ENCODE peak calls at places on chromosome 2, in four cellular contexts. B, N, A and C are unnamed samples.

GRCh38 chr2:206805922-206806607 is 40.7 kb downstream of the FASTKD2 start:
- DNase-seq in A (no peak), N (no peak), B (no peak), C (no peak)

GRCh38 chr2:11175293-11175795 is 20.1 kb downstream of the SLC66A3 start:
- DNase-seq in A (no peak), N (no peak), B (no peak), C (peak)

GRCh38 chr2:211033765-211034164 is 477.4 kb downstream of the CPS1 start:
- DNase-seq in A (no peak), N (no peak), B (peak), C (no peak)

GRCh38 chr2:198930170-198930569 is 527.6 kb downstream of the SATB2 start:
- DNase-seq in A (peak), N (no peak), B (peak), C (no peak)

GRCh38 chr2:188975497-188976102 is 1.4 kb downstream of the COL3A1 start:
- DNase-seq in N (no peak), A (peak), B (peak), C (peak)

GRCh38 chr2:207042155-207042554 is 102.8 kb downstream of the CPO start:
- DNase-seq in A (no peak), N (no peak), B (no peak), C (peak)

GRCh38 chr2:29012211-29012681 is 31.1 kb downstream of the TOGARAM2 start:
- DNase-seq in N (no peak), A (no peak), B (no peak), C (no peak)

GRCh38 chr2:43169987-43170732 is 56.2 kb downstream of the ZFP36L2 start:
- DNase-seq in N (peak), B (no peak), A (peak), C (no peak)

GRCh38 chr2:32136097-32136496 is 29.6 kb upstream of the SLC30A6 start:
- DNase-seq in A (no peak), N (no peak), B (no peak), C (peak)

GRCh38 chr2:71545572-71546274 is 92.4 kb downstream of the DYSF start:
- DNase-seq in A (peak), N (peak), B (peak), C (peak)

GRCh38 chr2:219630770-219631405 is 3.5 kb downstream of the SLC4A3 start:
- DNase-seq in A (no peak), B (peak), N (no peak), C (no peak)

GRCh38 chr2:1595274-1595673 is 149.0 kb downstream of the PXDN start:
- DNase-seq in B (no peak), A (peak), N (no peak), C (no peak)

GRCh38 chr2:50658883-50659282 is 373.0 kb downstream of the NRXN1 start:
- DNase-seq in B (peak), N (no peak), A (no peak), C (peak)

GRCh38 chr2:175383286-175383685 is 201.8 kb upstream of the ATP5MC3 start:
- DNase-seq in B (no peak), A (no peak), N (no peak), C (no peak)

GRCh38 chr2:74893332-74893731 is 59.4 kb downstream of the HK2 start:
- DNase-seq in A (no peak), N (no peak), B (no peak), C (peak)

GRCh38 chr2:688504-689076 is 11.4 kb upstream of the TMEM18 start:
- DNase-seq in A (no peak), N (no peak), B (no peak), C (no peak)

GRCh38 chr2:128623776-128624424 is 305.2 kb upstream of the HS6ST1 start:
- DNase-seq in A (no peak), B (no peak), N (no peak), C (peak)

GRCh38 chr2:77818186-77818585 is 296.0 kb upstream of the LRRTM4 start:
- DNase-seq in B (no peak), A (no peak), N (no peak), C (no peak)

GRCh38 chr2:121254748-121255147 is 30.3 kb downstream of the TFCP2L1 start:
- DNase-seq in A (no peak), N (no peak), B (no peak), C (no peak)

GRCh38 chr2:48651127-48651526 is 33.5 kb downstream of the GTF2A1L start:
- DNase-seq in A (no peak), B (peak), N (no peak), C (peak)

GRCh38 chr2:128646691-128647090 is 328.0 kb upstream of the HS6ST1 start:
- DNase-seq in N (peak), A (no peak), B (no peak), C (no peak)

GRCh38 chr2:106339608-106340007 is 128.6 kb downstream of the RGPD3 start:
- DNase-seq in N (no peak), A (no peak), B (no peak), C (no peak)

GRCh38 chr2:219230201-219230540 is 565 bp downstream of the ANKZF1 start:
- DNase-seq in A (peak), N (peak), B (peak), C (peak)

GRCh38 chr2:69642709-69643601 is 584 bp downstream of the AAK1 start:
- DNase-seq in B (peak), N (peak), A (peak), C (peak)

GRCh38 chr2:120949027-120949956 is 213.6 kb downstream of the GLI2 start:
- DNase-seq in B (no peak), N (no peak), A (no peak), C (no peak)

GRCh38 chr2:96534701-96535181 is 1.8 kb upstream of the ARID5A start:
- DNase-seq in B (no peak), N (no peak), A (no peak), C (no peak)

GRCh38 chr2:113863166-113863565 is 26.7 kb upstream of the ACTR3 start:
- DNase-seq in A (no peak), N (no peak), B (no peak), C (no peak)
- H3K9ac ChIP-seq in A (no peak), N (no peak), B (no peak), C (no peak)

DNA sequence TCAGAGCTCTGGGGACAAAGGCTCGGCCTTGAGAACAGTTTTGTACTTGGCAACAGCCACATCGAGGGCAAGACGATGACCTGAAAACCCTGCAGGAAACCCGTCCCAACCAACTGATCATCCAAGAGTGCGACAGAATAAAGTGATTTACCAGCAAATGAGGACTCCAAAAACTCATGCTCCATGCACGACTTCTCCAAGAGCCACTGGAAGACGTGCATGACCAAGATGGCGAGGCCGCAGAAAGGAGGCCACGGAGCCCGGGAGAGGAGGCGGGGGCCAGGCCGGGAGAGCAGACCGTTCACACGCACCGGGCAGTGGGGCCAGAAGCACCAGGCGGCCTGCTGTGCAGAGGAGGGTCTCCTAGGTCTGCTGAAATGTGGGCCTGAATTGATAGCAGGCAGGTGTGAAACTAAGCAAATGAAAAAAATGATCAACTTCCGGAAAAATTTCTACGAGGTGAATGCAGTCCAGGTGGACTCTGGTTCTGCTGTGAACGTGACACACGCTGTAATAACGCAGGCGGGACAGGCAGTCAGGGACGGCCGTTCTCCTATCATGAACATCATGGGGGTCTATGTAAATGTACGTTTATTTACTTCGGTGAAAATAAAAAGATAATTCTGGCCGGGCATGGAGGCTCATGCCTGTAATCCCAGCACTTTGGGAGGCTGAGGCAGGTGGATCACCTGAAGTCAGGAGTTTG is 252.2 kb downstream of the HDAC4 start:
- DNase-seq in A (no peak), N (no peak), B (no peak), C (no peak)
- H4K5ac ChIP-seq in A (no peak), N (no peak), B (no peak), C (no peak)

GRCh38 chr2:172428841-172429173 is 1.4 kb downstream of the ITGA6 start:
- DNase-seq in A (no peak), N (no peak), B (no peak), C (no peak)

GRCh38 chr2:172430671-172431070 is 3.3 kb downstream of the ITGA6 start:
- DNase-seq in A (no peak), B (no peak), N (no peak), C (peak)

GRCh38 chr2:172430027-172430426 is 2.6 kb downstream of the ITGA6 start:
- DNase-seq in B (no peak), A (no peak), N (no peak), C (no peak)

GRCh38 chr2:172427990-172428840 is 829 bp downstream of the ITGA6 start:
- DNase-seq in N (peak), B (peak), A (peak), C (no peak)

GRCh38 chr2:172429351-172429968 is 2.1 kb downstream of the ITGA6 start:
- DNase-seq in N (no peak), B (peak), A (no peak), C (peak)
- H3K9ac ChIP-seq in N (no peak), B (no peak), A (no peak), C (no peak)

GRCh38 chr2:161981016-161981415 is 93.0 kb downstream of the DPP4 start:
- DNase-seq in A (no peak), N (no peak), B (no peak), C (no peak)
- H4K5ac ChIP-seq in A (no peak), N (no peak), B (no peak), C (no peak)

DNA sequence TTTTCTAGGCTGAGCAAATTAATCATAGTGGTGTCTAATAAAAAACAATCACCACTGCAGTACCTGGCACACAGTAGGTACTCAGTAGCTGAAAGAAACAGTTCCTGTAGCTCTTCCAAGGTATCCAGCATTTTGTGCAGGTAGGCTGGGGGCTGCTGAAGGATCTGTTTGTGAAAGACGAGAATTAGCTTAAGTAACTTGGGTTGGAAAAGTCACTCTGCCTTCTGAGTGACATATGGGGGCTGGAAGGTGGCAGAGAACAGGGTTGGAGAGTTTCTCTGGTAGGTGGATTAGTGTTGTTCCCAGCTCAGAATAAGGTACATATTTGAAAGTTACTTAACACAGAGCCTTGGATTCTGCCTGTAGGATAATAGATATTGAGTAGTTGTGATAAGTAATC is 72.8 kb downstream of the FMNL2 start:
- DNase-seq in A (no peak), B (no peak), N (no peak), C (no peak)
- H3K9ac ChIP-seq in A (no peak), B (peak), N (no peak), C (no peak)